ENCODE peak calls at places on chromosomes 2 and 18, in four cellular contexts. Z is K562, P is HepG2, E is GM12878. I is an unnamed sample.
A peak's percentile ranks its signal among the peaks of the same experiment; 100 is the strongest.

GRCh38 chr2:84807063-84807485 is 73.8 kb downstream of the TRABD2A start:
- DNase-seq in E (no peak), P (no peak), Z (peak; percentile 14), I (no peak)

GRCh38 chr2:105593221-105593967 is 151.3 kb upstream of the NCK2 start:
- DNase-seq in P (no peak), Z (no peak), E (no peak), I (no peak)

GRCh38 chr2:213238753-213239591 is 45.3 kb upstream of the SPAG16 start:
- DNase-seq in E (no peak), P (peak; percentile 97), Z (no peak), I (no peak)

GRCh38 chr18:11089931-11090715 is 59.2 kb downstream of the PIEZO2 start:
- DNase-seq in E (no peak), Z (no peak), P (no peak), I (no peak)

GRCh38 chr2:126880262-126880800 is 18.4 kb upstream of the TEX51 start:
- DNase-seq in E (no peak), Z (no peak), P (no peak), I (no peak)

GRCh38 chr2:75604479-75604878 is 42.1 kb upstream of the MRPL19 start:
- DNase-seq in Z (no peak), E (no peak), P (no peak), I (no peak)

GRCh38 chr2:234304945-234305344 is 191.9 kb downstream of the ARL4C start:
- DNase-seq in P (no peak), Z (no peak), E (no peak), I (peak; percentile 50)

GRCh38 chr2:71299507-71299906 is 32.1 kb upstream of the ZNF638 start:
- DNase-seq in Z (peak; percentile 33), P (peak; percentile 40), E (no peak), I (no peak)

GRCh38 chr2:202009563-202009962 is 24.1 kb upstream of the FZD7 start:
- DNase-seq in P (no peak), E (no peak), Z (no peak), I (no peak)

GRCh38 chr2:86219896-86220295 is 20.6 kb downstream of the MRPL35 start:
- DNase-seq in Z (no peak), E (no peak), P (no peak), I (no peak)

GRCh38 chr2:28347596-28347995 is 45.1 kb upstream of the FOSL2 start:
- DNase-seq in Z (no peak), E (no peak), P (no peak), I (no peak)

GRCh38 chr2:207492461-207492860 is 37.3 kb upstream of the CREB1 start:
- DNase-seq in Z (peak; percentile 9), P (no peak), E (no peak), I (no peak)

GRCh38 chr2:143981428-143981827 is 538.5 kb downstream of the ZEB2 start:
- DNase-seq in Z (no peak), E (no peak), P (no peak), I (no peak)

GRCh38 chr2:75481041-75481836 is 79.5 kb downstream of the EVA1A start:
- DNase-seq in Z (peak; percentile 7), P (peak; percentile 88), E (no peak), I (no peak)

GRCh38 chr2:224101820-224102630 is 62.9 kb upstream of the SERPINE2 start:
- DNase-seq in Z (no peak), P (no peak), E (no peak), I (no peak)

GRCh38 chr2:43105586-43106562 is 120.5 kb downstream of the ZFP36L2 start:
- DNase-seq in Z (peak; percentile 80), P (peak; percentile 44), E (peak; percentile 35), I (no peak)

GRCh38 chr2:200901459-200902072 is 12.4 kb downstream of the NIF3L1 start:
- DNase-seq in Z (peak; percentile 78), P (peak; percentile 94), E (peak; percentile 72), I (peak; percentile 50)

GRCh38 chr18:36130039-36130831 is 536 bp downstream of the ELP2 start:
- DNase-seq in P (no peak), E (no peak), Z (peak; percentile 25), I (no peak)

GRCh38 chr18:70044626-70045025 is 97.0 kb upstream of the CD226 start:
- DNase-seq in Z (no peak), P (no peak), E (no peak), I (no peak)

GRCh38 chr2:100844514-100844913 is 24.6 kb downstream of the NPAS2 start:
- DNase-seq in Z (no peak), E (no peak), P (no peak), I (no peak)

GRCh38 chr2:111712361-111712760 is 171.6 kb downstream of the ANAPC1 start:
- DNase-seq in P (no peak), Z (no peak), E (no peak), I (no peak)

GRCh38 chr2:68377137-68377780 is 12.2 kb downstream of the PLEK start:
- DNase-seq in Z (no peak), E (no peak), P (no peak), I (no peak)

GRCh38 chr2:231670892-231671616 is 37.3 kb upstream of the PTMA start:
- DNase-seq in E (no peak), Z (peak; percentile 47), P (no peak), I (no peak)

GRCh38 chr2:127451981-127452380 is 33.8 kb downstream of the PROC start:
- DNase-seq in P (no peak), Z (no peak), E (no peak), I (no peak)

GRCh38 chr2:207227062-207227748 is 61.5 kb upstream of the KLF7 start:
- DNase-seq in E (no peak), Z (no peak), P (no peak), I (peak; percentile 43)

GRCh38 chr2:23475473-23475872 is 90.5 kb downstream of the KLHL29 start:
- DNase-seq in P (no peak), Z (no peak), E (no peak), I (no peak)

GRCh38 chr2:239285071-239285931 is 115.5 kb downstream of the HDAC4 start:
- DNase-seq in Z (peak; percentile 42), E (no peak), P (peak; percentile 54), I (no peak)

GRCh38 chr2:186130678-186131511 is 355.2 kb upstream of the ZC3H15 start:
- DNase-seq in E (no peak), P (no peak), Z (no peak), I (no peak)

GRCh38 chr18:46756172-46756558 is 688 bp downstream of the ST8SIA5 start:
- DNase-seq in E (no peak), Z (no peak), P (no peak), I (no peak)

GRCh38 chr2:51722311-51722710 is 690.4 kb upstream of the NRXN1 start:
- DNase-seq in P (no peak), Z (no peak), E (no peak), I (no peak)

GRCh38 chr2:240235149-240235803 is 94.8 kb upstream of the OTOS start:
- DNase-seq in P (no peak), E (no peak), Z (no peak), I (no peak)

GRCh38 chr2:207180741-207181140 is 15.0 kb upstream of the KLF7 start:
- DNase-seq in P (no peak), Z (no peak), E (no peak), I (no peak)

GRCh38 chr2:88016086-88016947 is at the start of gene RNU2-63P:
- DNase-seq in Z (peak; percentile 88), P (peak; percentile 96), E (peak; percentile 65), I (peak; percentile 65)

GRCh38 chr2:80786584-80786983 is 482.0 kb upstream of the LRRTM1 start:
- DNase-seq in E (no peak), P (no peak), Z (no peak), I (no peak)

GRCh38 chr2:26978061-26978596 is 7.7 kb downstream of the MAPRE3 start:
- DNase-seq in Z (peak; percentile 75), P (no peak), E (no peak), I (no peak)

GRCh38 chr2:143217512-143218136 is 88.4 kb downstream of the ARHGAP15 start:
- DNase-seq in P (no peak), E (no peak), Z (no peak), I (no peak)

GRCh38 chr2:172442072-172442895 is 14.9 kb downstream of the ITGA6 start:
- DNase-seq in E (no peak), Z (no peak), P (peak; percentile 75), I (no peak)

GRCh38 chr2:68046224-68046623 is 16.6 kb downstream of the C1D start:
- DNase-seq in E (no peak), P (no peak), Z (no peak), I (no peak)

GRCh38 chr18:78021196-78021595 is 771.5 kb downstream of the GALR1 start:
- DNase-seq in E (no peak), Z (peak; percentile 6), P (no peak), I (no peak)
- TF ChIP-seq BRCA1 in E (no peak), Z (no peak), P (no peak), I (no peak)

GRCh38 chr2:98374286-98374685 is 28.0 kb downstream of the CNGA3 start:
- DNase-seq in Z (no peak), E (no peak), P (no peak), I (peak; percentile 34)

GRCh38 chr2:98374958-98375570 is 28.8 kb downstream of the CNGA3 start:
- DNase-seq in E (no peak), P (no peak), Z (no peak), I (no peak)

GRCh38 chr2:98372579-98372978 is 26.3 kb downstream of the CNGA3 start:
- DNase-seq in P (no peak), Z (no peak), E (no peak), I (no peak)

GRCh38 chr2:98369710-98370239 is 23.5 kb downstream of the CNGA3 start:
- DNase-seq in P (no peak), E (no peak), Z (no peak), I (no peak)

DNA sequence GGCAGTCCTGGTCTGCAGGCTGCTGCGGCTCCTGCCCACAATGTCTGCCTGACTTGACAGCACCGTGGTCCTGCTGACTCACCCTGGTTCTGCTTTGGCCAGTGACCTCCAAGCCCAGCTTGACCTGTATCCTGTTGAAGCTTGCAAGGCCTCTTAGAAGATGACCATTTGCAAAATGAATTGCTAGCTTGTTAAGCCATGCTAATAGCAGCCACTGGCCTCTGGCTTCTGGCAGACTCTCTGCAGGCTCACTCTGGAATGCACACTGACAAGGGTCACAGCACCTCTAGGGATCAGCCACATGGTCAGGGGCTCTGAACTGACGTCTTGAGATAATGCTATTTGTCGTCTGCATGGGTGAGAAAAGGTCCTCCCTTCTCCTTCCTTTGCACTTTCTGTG is 25.9 kb downstream of the CNGA3 start:
- DNase-seq in Z (no peak), P (no peak), E (no peak), I (no peak)
- TF ChIP-seq BRCA1 in Z (no peak), P (no peak), E (no peak), I (no peak)

DNA sequence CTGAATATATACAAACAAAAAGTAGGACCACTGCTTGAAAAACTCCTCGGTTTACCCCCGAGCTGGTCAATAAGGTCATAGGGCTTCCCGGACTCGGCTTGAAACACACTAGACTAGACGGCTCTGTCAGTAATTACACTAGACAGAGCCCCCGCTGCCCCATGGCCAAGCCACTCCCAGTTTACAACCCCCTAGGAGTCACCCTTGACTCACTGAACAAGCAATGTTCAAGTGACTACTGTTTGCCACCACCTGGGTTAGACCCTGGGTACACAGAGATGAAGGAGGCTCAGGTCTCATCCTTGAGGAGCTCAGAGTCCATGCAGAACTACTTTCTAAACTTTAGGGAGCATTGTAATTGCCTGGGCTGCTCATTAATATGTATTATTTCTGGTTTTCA is 13.7 kb upstream of the PRELID3A start:
- DNase-seq in E (no peak), P (peak; percentile 60), Z (peak; percentile 4), I (no peak)
- TF ChIP-seq BRCA1 in E (no peak), P (no peak), Z (no peak), I (no peak)

GRCh38 chr2:109523536-109524361 is 90.0 kb downstream of the SEPTIN10 start:
- DNase-seq in Z (no peak), P (peak; percentile 56), E (no peak), I (no peak)
- TF ChIP-seq BRCA1 in Z (no peak), P (no peak), E (no peak), I (no peak)

GRCh38 chr18:74796928-74797576 is 199.4 kb downstream of the ZNF407 start:
- DNase-seq in Z (peak; percentile 15), E (peak; percentile 40), P (peak; percentile 24), I (no peak)
- TF ChIP-seq BRCA1 in Z (no peak), E (no peak), P (no peak), I (no peak)